ENCODE peak calls at places on chromosome 15, in five cellular contexts. U is GM03348, W is cerebellum, Y is osteoblast, D is GM12865. A is an unnamed sample.

GRCh38 chr15:68148039-68148438 is 57.1 kb downstream of the CALML4 start:
- DNase-seq in W (no peak), U (no peak), D (no peak), Y (no peak), A (no peak)

GRCh38 chr15:100635406-100636071 is 33.1 kb downstream of the ASB7 start:
- DNase-seq in D (no peak), U (no peak), Y (no peak), W (no peak), A (no peak)

GRCh38 chr15:43903864-43904290 is 77.1 kb downstream of the WDR76 start:
- DNase-seq in W (peak; percentile 34), Y (peak; percentile 87), U (peak; percentile 87), D (peak; percentile 76), A (peak; percentile 65)

GRCh38 chr15:57401546-57401945 is 25.2 kb downstream of the CGNL1 start:
- DNase-seq in W (no peak), Y (peak; percentile 82), U (no peak), D (no peak), A (no peak)

GRCh38 chr15:85518979-85519761 is 138.8 kb downstream of the AKAP13 start:
- DNase-seq in W (no peak), Y (no peak), U (peak; percentile 14), D (no peak), A (no peak)

GRCh38 chr15:32802296-32802936 is 84.6 kb downstream of the GREM1 start:
- DNase-seq in W (no peak), Y (peak; percentile 81), U (peak; percentile 66), D (no peak), A (no peak)

GRCh38 chr15:34853001-34853758 is 57.8 kb upstream of the ACTC1 start:
- DNase-seq in D (no peak), U (peak; percentile 13), W (no peak), Y (no peak), A (no peak)

GRCh38 chr15:101554115-101554915 is 64.8 kb upstream of the PCSK6 start:
- DNase-seq in W (no peak), Y (no peak), D (no peak), U (no peak), A (no peak)

GRCh38 chr15:68578960-68579935 is at the start of gene CORO2B:
- DNase-seq in U (peak; percentile 71), D (no peak), W (peak; percentile 81), Y (peak; percentile 93), A (peak; percentile 72)

GRCh38 chr15:64667736-64668161 is 107.6 kb downstream of the RBPMS2 start:
- DNase-seq in Y (no peak), U (peak; percentile 19), W (no peak), D (no peak), A (no peak)

GRCh38 chr15:73688455-73688854 is 4.3 kb downstream of the CD276 start:
- DNase-seq in W (no peak), D (no peak), Y (peak; percentile 71), U (no peak), A (no peak)

GRCh38 chr15:60883691-60884319 is 345.3 kb downstream of the RORA start:
- DNase-seq in W (no peak), D (no peak), U (no peak), Y (no peak), A (no peak)

GRCh38 chr15:39511000-39511914 is 69.6 kb upstream of the THBS1 start:
- DNase-seq in D (no peak), W (no peak), Y (peak; percentile 73), U (peak; percentile 92), A (no peak)

GRCh38 chr15:73891328-73891975 is 18.1 kb downstream of the TBC1D21 start:
- DNase-seq in Y (no peak), U (no peak), D (no peak), W (no peak), A (no peak)

GRCh38 chr15:56817266-56817665 is 84.0 kb upstream of the ZNF280D start:
- DNase-seq in D (no peak), Y (peak; percentile 71), W (no peak), U (peak; percentile 25), A (no peak)

GRCh38 chr15:52673312-52673711 is 5.9 kb downstream of the ATOSA start:
- DNase-seq in Y (no peak), U (no peak), W (no peak), D (no peak), A (no peak)

GRCh38 chr15:88902846-88903245 is 7.5 kb upstream of the HAPLN3 start:
- DNase-seq in Y (peak; percentile 5), D (no peak), W (no peak), U (no peak), A (no peak)

GRCh38 chr15:66882251-66883020 is 180.4 kb downstream of the SMAD6 start:
- DNase-seq in W (no peak), U (peak; percentile 82), Y (peak; percentile 92), D (no peak), A (no peak)

GRCh38 chr15:74709892-74710291 is 14.1 kb upstream of the EDC3 start:
- DNase-seq in W (no peak), Y (no peak), D (no peak), U (no peak), A (no peak)

GRCh38 chr15:64151727-64152506 is at the start of gene SNX22:
- DNase-seq in W (no peak), U (peak; percentile 42), Y (peak; percentile 87), D (peak; percentile 53), A (no peak)

GRCh38 chr15:69275933-69276565 is 22.7 kb upstream of the PAQR5 start:
- DNase-seq in W (no peak), Y (no peak), D (no peak), U (no peak), A (no peak)

GRCh38 chr15:70486451-70487379 is 276.6 kb downstream of the UACA start:
- DNase-seq in D (peak; percentile 95), W (no peak), U (peak; percentile 89), Y (peak; percentile 96), A (no peak)

GRCh38 chr15:50871832-50872231 is 36.7 kb upstream of the AP4E1 start:
- DNase-seq in D (no peak), U (no peak), Y (no peak), W (no peak), A (no peak)

GRCh38 chr15:89559865-89560264 is 15.4 kb upstream of the TICRR start:
- DNase-seq in W (no peak), U (no peak), Y (no peak), D (no peak), A (no peak)

GRCh38 chr15:80779658-80780415 is 667 bp downstream of the CEMIP start:
- DNase-seq in U (peak; percentile 69), D (no peak), Y (peak; percentile 73), W (peak; percentile 38), A (peak; percentile 22)

GRCh38 chr15:66756220-66756769 is 54.3 kb downstream of the SMAD6 start:
- DNase-seq in D (no peak), W (no peak), Y (no peak), U (no peak), A (no peak)

GRCh38 chr15:101142711-101143110 is 109.1 kb downstream of the CHSY1 start:
- DNase-seq in U (no peak), D (no peak), W (no peak), Y (no peak), A (no peak)

GRCh38 chr15:63447277-63447676 is 57.1 kb upstream of the USP3 start:
- DNase-seq in Y (no peak), W (no peak), U (no peak), D (no peak), A (no peak)

GRCh38 chr15:66922608-66923007 is 142.8 kb upstream of the SMAD3 start:
- DNase-seq in D (no peak), W (no peak), U (no peak), Y (no peak), A (no peak)

GRCh38 chr15:72902245-72902928 is 118.8 kb upstream of the ADPGK start:
- DNase-seq in Y (peak; percentile 43), W (peak; percentile 22), U (peak; percentile 86), D (no peak), A (peak; percentile 40)

GRCh38 chr15:89670985-89671560 is 8.1 kb downstream of the PLIN1 start:
- DNase-seq in D (no peak), Y (peak; percentile 39), W (no peak), U (no peak), A (no peak)

GRCh38 chr15:79376383-79376782 is 55.8 kb upstream of the MINAR1 start:
- DNase-seq in U (no peak), W (no peak), D (no peak), Y (no peak), A (no peak)

GRCh38 chr15:51751687-51752683 is 588 bp downstream of the TMOD2 start:
- DNase-seq in D (peak; percentile 49), U (peak; percentile 59), W (peak; percentile 51), Y (peak; percentile 86), A (peak; percentile 57)

GRCh38 chr15:84992157-84992940 is 10.7 kb downstream of the PDE8A start:
- DNase-seq in D (no peak), Y (peak; percentile 72), W (no peak), U (peak; percentile 65), A (no peak)